ENCODE peak calls at places on chromosomes 2 and 18, in six cellular contexts. N is heart left ventricle, X is IMR-90, G is OCI-LY7, A is H1, V is lower lobe of right lung. Q is an unnamed sample.

GRCh38 chr18:36648803-36649202 is 180.0 kb downstream of the TPGS2 start:
- DNase-seq in A (no peak), V (no peak), N (no peak), G (no peak), X (no peak), Q (no peak)

GRCh38 chr2:7108792-7109557 is 191.8 kb downstream of the RNF144A start:
- DNase-seq in N (no peak), V (no peak), A (no peak), G (no peak), X (no peak), Q (no peak)

GRCh38 chr2:41707790-41708451 is 339.9 kb upstream of the PKDCC start:
- DNase-seq in A (no peak), N (no peak), G (no peak), V (no peak), X (no peak), Q (no peak)

GRCh38 chr2:233830111-233830760 is 24.1 kb downstream of the HJURP start:
- DNase-seq in A (no peak), V (no peak), G (no peak), N (no peak), X (no peak), Q (no peak)

GRCh38 chr18:59414254-59414653 is 55.2 kb upstream of the LMAN1 start:
- DNase-seq in X (no peak), V (no peak), A (no peak), G (no peak), N (no peak), Q (no peak)

GRCh38 chr2:27251786-27252185 is 11.1 kb downstream of the SLC30A3 start:
- DNase-seq in A (no peak), X (no peak), G (peak; percentile 55), N (no peak), V (no peak), Q (no peak)

GRCh38 chr2:226001716-226002115 is 602.2 kb downstream of the NYAP2 start:
- DNase-seq in G (no peak), A (no peak), X (peak; percentile 78), V (no peak), N (no peak), Q (no peak)

GRCh38 chr2:8488001-8488738 is 193.7 kb upstream of the ID2 start:
- DNase-seq in N (no peak), A (no peak), G (no peak), V (no peak), X (no peak), Q (no peak)

GRCh38 chr18:68147728-68148127 is 567.2 kb downstream of the TMX3 start:
- DNase-seq in G (no peak), N (no peak), A (no peak), X (peak; percentile 45), V (no peak), Q (no peak)

GRCh38 chr18:79613186-79613931 is 66.2 kb upstream of the CTDP1 start:
- DNase-seq in A (peak; percentile 40), G (no peak), N (no peak), X (no peak), V (peak; percentile 41), Q (no peak)

DNA sequence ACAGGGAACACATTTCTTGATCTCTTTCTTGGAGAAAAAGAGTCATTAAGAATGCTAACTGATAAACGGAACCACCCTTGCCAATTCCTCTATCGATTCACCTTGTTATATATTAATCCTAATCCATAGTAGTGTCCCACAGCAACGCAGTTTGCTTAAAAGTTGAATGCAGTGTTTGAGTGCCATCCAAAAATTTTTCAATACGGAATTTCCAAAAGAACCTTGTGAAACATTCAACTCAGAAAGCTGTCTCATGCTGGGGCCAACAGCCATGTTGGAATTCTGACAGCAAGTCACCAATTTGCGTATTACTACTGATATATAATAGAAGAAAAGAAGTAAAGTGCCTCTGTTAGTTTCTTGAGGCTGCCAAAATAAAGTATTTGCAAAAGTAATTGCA is 42.3 kb downstream of the ANXA4 start:
- DNase-seq in V (no peak), X (no peak), G (no peak), A (no peak), N (no peak), Q (no peak)
- H3K4me1 ChIP-seq in V (peaks cover 39% of the 10 kb centered on the region), X (peaks cover 4% of the 10 kb centered on the region), G (peaks cover 12% of the 10 kb centered on the region), A (peaks cover 4% of the 10 kb centered on the region), N (no peaks in the 10 kb centered on the region), Q (peaks cover 3% of the 10 kb centered on the region)

GRCh38 chr2:71070294-71071025 is 2.0 kb downstream of the NAGK start:
- DNase-seq in N (no peak), V (no peak), G (peak; percentile 71), X (peak; percentile 37), A (no peak), Q (peak; percentile 48)
- H3K4me3 ChIP-seq in N (peak overlapping the region; percentile 5), V (peak overlapping the region; percentile 7), G (peak overlapping the region; percentile 94), X (no peak overlapping the region), A (no peak overlapping the region), Q (no peak overlapping the region)

DNA sequence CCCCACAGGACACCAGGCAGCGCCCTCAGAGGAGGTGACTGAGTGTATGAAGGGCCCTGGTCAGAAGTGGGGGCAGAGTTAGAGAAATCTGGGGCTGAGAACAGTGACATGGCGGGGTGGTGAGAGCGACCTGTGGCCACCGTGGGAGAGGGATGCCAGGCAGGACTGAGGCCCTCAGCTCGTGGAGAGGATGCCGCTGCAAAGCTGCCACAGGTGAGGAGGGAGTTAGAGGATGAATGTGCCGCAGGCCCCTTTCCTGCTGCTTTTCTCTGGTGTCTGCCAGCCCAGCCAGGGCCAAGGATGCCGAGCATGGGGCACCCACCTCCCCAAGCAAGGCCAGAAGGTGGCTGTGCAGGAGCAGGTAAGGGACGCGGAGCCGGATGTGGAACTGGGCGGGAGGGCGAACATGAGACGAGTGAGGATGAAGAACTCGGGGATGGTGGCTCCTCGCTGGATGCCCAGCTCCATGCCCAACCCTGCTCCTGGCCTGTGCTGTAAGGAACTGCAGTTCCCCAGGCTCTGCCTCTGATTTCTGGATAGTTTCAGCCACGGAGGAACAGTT is 269.2 kb upstream of the HDAC4 start:
- DNase-seq in G (no peak), N (no peak), X (no peak), A (no peak), V (no peak), Q (no peak)
- H3K4me1 ChIP-seq in G (no peaks in the 10 kb centered on the region), N (no peaks in the 10 kb centered on the region), X (no peaks in the 10 kb centered on the region), A (no peaks in the 10 kb centered on the region), V (no peaks in the 10 kb centered on the region), Q (no peaks in the 10 kb centered on the region)

GRCh38 chr2:20448246-20449046 is 1.6 kb downstream of the RHOB start:
- DNase-seq in G (no peak), V (no peak), A (no peak), N (peak; percentile 25), X (peak; percentile 19), Q (peak; percentile 63)
- H3K4me3 ChIP-seq in G (no peak overlapping the region), V (peak overlapping the region; percentile 89), A (peak overlapping the region; percentile 61), N (peak overlapping the region; percentile 84), X (peak overlapping the region; percentile 86), Q (peak overlapping the region; percentile 72)

GRCh38 chr2:160332318-160332717 is 132.2 kb upstream of the ITGB6 start:
- DNase-seq in G (peak; percentile 30), X (peak; percentile 65), N (no peak), V (no peak), A (no peak), Q (no peak)

GRCh38 chr2:160328748-160329147 is 128.7 kb upstream of the ITGB6 start:
- DNase-seq in A (no peak), X (no peak), V (no peak), G (no peak), N (no peak), Q (no peak)

GRCh38 chr2:160325413-160325812 is 125.3 kb upstream of the ITGB6 start:
- DNase-seq in V (no peak), A (no peak), G (no peak), N (no peak), X (no peak), Q (no peak)

GRCh38 chr2:160331258-160332025 is 131.4 kb upstream of the ITGB6 start:
- DNase-seq in N (no peak), G (no peak), X (no peak), A (no peak), V (no peak), Q (peak; percentile 22)

DNA sequence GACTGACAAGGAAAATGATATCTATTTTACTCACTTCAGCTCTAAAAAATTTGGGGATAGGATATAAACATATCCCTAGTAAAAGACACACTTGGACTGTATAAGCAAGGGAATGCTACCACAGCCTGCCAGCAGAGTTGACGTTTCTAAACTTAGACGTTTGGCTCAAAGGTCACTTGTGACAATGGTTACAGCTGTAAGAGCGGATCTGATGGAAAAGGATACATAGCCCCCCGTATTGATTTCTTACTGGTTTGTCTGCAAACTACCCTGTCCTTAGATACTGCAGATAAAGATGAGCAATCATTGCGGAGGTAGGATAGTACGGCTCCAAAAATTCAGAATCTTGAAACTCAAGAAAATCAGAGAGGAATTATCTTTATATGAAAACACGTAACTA is 129.1 kb upstream of the ITGB6 start:
- DNase-seq in X (no peak), V (no peak), G (no peak), A (no peak), N (no peak), Q (no peak)
- H3K4me1 ChIP-seq in X (peaks cover 27% of the 10 kb centered on the region), V (peaks cover 93% of the 10 kb centered on the region), G (peaks cover 14% of the 10 kb centered on the region), A (no peaks in the 10 kb centered on the region), N (peaks cover 39% of the 10 kb centered on the region), Q (peaks cover 17% of the 10 kb centered on the region)

GRCh38 chr18:9973461-9973860 is 59.6 kb downstream of the VAPA start:
- DNase-seq in V (no peak), N (no peak), G (no peak), X (no peak), A (no peak), Q (no peak)

GRCh38 chr18:9965711-9966624 is 52.2 kb downstream of the VAPA start:
- DNase-seq in A (no peak), V (no peak), N (no peak), G (no peak), X (peak; percentile 58), Q (no peak)

GRCh38 chr18:9968081-9968848 is 54.4 kb downstream of the VAPA start:
- DNase-seq in G (no peak), X (no peak), N (no peak), V (no peak), A (no peak), Q (peak; percentile 51)

GRCh38 chr18:9971313-9971920 is 57.6 kb downstream of the VAPA start:
- DNase-seq in X (peak; percentile 81), N (peak; percentile 73), A (peak; percentile 89), V (no peak), G (peak; percentile 79), Q (peak; percentile 79)

DNA sequence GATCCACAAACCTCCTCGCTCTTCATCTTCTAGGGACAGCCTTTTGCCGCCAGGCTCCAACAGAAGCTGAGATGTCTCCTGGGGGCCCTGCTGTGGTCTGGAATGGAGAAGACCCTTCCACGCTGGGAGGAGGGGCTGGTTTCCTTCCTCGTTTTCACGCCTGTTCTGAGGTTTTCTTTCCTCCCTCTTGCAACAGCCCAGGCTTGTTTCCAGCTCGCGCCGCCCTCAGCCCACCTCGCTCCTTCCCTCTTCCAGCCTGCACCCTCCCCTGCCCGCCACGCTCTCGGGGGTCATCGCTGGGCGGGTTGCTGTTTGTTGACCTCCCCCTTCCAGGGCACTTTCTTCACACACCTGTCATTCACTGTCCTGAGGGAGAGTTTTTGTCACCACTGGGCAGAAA is 55.4 kb downstream of the VAPA start:
- DNase-seq in X (no peak), G (no peak), V (no peak), A (no peak), N (no peak), Q (peak; percentile 60)
- H3K4me3 ChIP-seq in X (no peak overlapping the region), G (no peak overlapping the region), V (no peak overlapping the region), A (no peak overlapping the region), N (no peak overlapping the region), Q (no peak overlapping the region)